ENCODE peak calls at places on chromosomes 16 and 17, in nine cellular contexts. J, A, D, N, O, L, X, G and M are unnamed samples.

GRCh38 chr17:34314279-34314678 is 5.0 kb upstream of the CCL8 start:
- DNase-seq in D (no peak), L (no peak), G (no peak), J (no peak), A (no peak), X (peak), O (no peak), N (no peak), M (no peak)

GRCh38 chr17:66276328-66276937 is 26.0 kb upstream of the PRKCA start:
- DNase-seq in N (no peak), L (no peak), O (no peak), D (no peak), J (no peak), A (no peak), G (peak), X (no peak), M (no peak)

GRCh38 chr16:13902677-13903076 is 17.3 kb upstream of the ERCC4 start:
- DNase-seq in X (no peak), D (no peak), G (no peak), A (no peak), J (no peak), O (no peak), L (no peak), N (no peak), M (no peak)

GRCh38 chr17:14308965-14309879 is 8.3 kb downstream of the HS3ST3B1 start:
- DNase-seq in J (peak), A (no peak), L (peak), N (peak), X (no peak), D (peak), O (peak), G (peak), M (peak)

GRCh38 chr16:77780378-77780837 is 8.0 kb upstream of the VAT1L start:
- DNase-seq in G (peak), A (no peak), L (no peak), D (no peak), O (no peak), J (no peak), X (no peak), N (no peak), M (no peak)

GRCh38 chr17:71396711-71397110 is 724.1 kb upstream of the SOX9 start:
- DNase-seq in A (no peak), L (no peak), G (no peak), O (no peak), D (no peak), J (no peak), X (no peak), N (no peak), M (no peak)

GRCh38 chr17:52181842-52182241 is 23.3 kb upstream of the CA10 start:
- DNase-seq in L (no peak), X (no peak), O (no peak), A (no peak), G (no peak), N (no peak), D (no peak), J (no peak), M (no peak)

GRCh38 chr17:65109990-65110680 is 27.0 kb upstream of the RGS9 start:
- DNase-seq in N (no peak), X (no peak), A (no peak), J (no peak), G (no peak), L (no peak), D (no peak), O (no peak), M (no peak)

GRCh38 chr17:2055494-2056220 is 754 bp downstream of the HIC1 start:
- DNase-seq in O (no peak), L (no peak), X (no peak), J (no peak), N (no peak), A (no peak), G (no peak), D (no peak), M (no peak)

GRCh38 chr17:68296217-68297140 is 5.2 kb downstream of the ARSG start:
- DNase-seq in J (peak), X (no peak), L (peak), N (peak), O (no peak), A (no peak), D (no peak), G (no peak), M (peak)

GRCh38 chr17:44645341-44645740 is 10.9 kb upstream of the MEIOC start:
- DNase-seq in N (no peak), J (no peak), X (no peak), D (peak), L (no peak), O (no peak), A (no peak), G (no peak), M (no peak)

GRCh38 chr16:54143934-54144333 is 142.7 kb downstream of the IRX3 start:
- DNase-seq in N (no peak), L (no peak), O (no peak), X (no peak), G (no peak), J (no peak), D (no peak), A (no peak), M (no peak)

GRCh38 chr17:82358467-82359350 is at the start of gene TEX19:
- DNase-seq in G (no peak), L (no peak), J (no peak), O (no peak), N (no peak), A (no peak), D (no peak), X (no peak), M (no peak)

GRCh38 chr17:42561908-42562844 is at the start of gene COASY:
- DNase-seq in D (peak), X (peak), J (peak), N (peak), A (peak), O (peak), G (peak), L (peak), M (peak)
- TF ChIP-seq POLR2A in D (peak), X (peak), J (peak), N (peak), A (no peak), O (no peak), G (peak), L (no peak), M (peak)

GRCh38 chr17:8979715-8980114 is 14.2 kb upstream of the PIK3R5 start:
- DNase-seq in J (no peak), L (no peak), N (no peak), O (no peak), A (no peak), X (no peak), D (no peak), G (no peak), M (no peak)

GRCh38 chr17:8986295-8986694 is 20.8 kb upstream of the PIK3R5 start:
- DNase-seq in J (no peak), X (no peak), A (no peak), O (no peak), L (no peak), N (no peak), G (no peak), D (no peak), M (no peak)

GRCh38 chr17:8988263-8988662 is 22.8 kb upstream of the PIK3R5 start:
- DNase-seq in N (no peak), O (no peak), X (no peak), A (no peak), D (no peak), L (no peak), G (no peak), J (no peak), M (no peak)

GRCh38 chr17:8981443-8981842 is 15.9 kb upstream of the PIK3R5 start:
- DNase-seq in X (no peak), A (no peak), G (no peak), N (no peak), L (no peak), D (no peak), O (no peak), J (no peak), M (no peak)

GRCh38 chr17:8985054-8985701 is 19.7 kb upstream of the PIK3R5 start:
- DNase-seq in D (no peak), J (no peak), L (no peak), O (no peak), G (no peak), N (no peak), X (peak), A (no peak), M (no peak)
- H3K4me3 ChIP-seq in D (no peak), J (no peak), L (no peak), O (no peak), G (no peak), N (no peak), X (no peak), A (no peak), M (no peak)

DNA sequence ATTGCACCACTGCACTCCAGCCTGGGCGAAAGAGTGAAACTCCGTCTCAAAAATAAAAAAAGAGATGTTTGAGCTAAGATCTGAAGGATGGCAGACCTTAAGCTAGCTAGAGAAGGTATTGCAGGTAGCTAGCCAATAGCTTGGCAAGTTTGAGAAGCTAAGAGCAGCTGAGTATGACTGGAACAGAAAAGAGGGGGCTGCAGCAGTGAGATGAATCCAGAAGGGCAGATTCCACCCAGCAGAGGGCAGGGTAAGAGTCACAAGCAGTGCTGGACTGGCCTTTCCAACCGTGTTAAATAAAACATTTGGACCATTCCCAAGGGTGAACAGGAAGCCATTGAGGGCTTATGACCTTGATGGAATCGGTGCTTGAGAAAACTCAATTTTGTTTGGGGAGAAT is 5.7 kb upstream of the PHAF1 start:
- DNase-seq in G (peak), A (no peak), D (peak), L (no peak), O (no peak), J (no peak), X (no peak), N (no peak), M (no peak)
- TF ChIP-seq POLR2AphosphoS5 in G (peak), A (no peak), D (no peak), L (no peak), O (no peak), J (no peak), X (no peak), N (no peak), M (no peak)

GRCh38 chr17:7614422-7615264 is at the start of gene FXR2:
- DNase-seq in N (peak), A (peak), J (peak), O (peak), D (peak), G (peak), X (peak), L (peak), M (peak)

GRCh38 chr17:7612294-7612640 is 2.4 kb downstream of the FXR2 start:
- DNase-seq in O (no peak), L (no peak), D (no peak), N (no peak), A (no peak), J (no peak), G (no peak), X (no peak), M (no peak)

GRCh38 chr17:7618608-7619007 is 3.9 kb upstream of the FXR2 start:
- DNase-seq in A (no peak), D (no peak), J (no peak), L (no peak), N (peak), X (no peak), O (no peak), G (no peak), M (no peak)

GRCh38 chr17:7613769-7614421 is 802 bp downstream of the FXR2 start:
- DNase-seq in L (no peak), D (no peak), X (no peak), O (no peak), N (no peak), A (no peak), G (no peak), J (no peak), M (no peak)

GRCh38 chr17:7615265-7615747 is 609 bp upstream of the FXR2 start:
- DNase-seq in D (no peak), G (no peak), N (no peak), A (no peak), O (no peak), J (no peak), L (no peak), X (no peak), M (no peak)
- TF ChIP-seq POLR2A in D (no peak), G (peak), N (no peak), A (no peak), O (no peak), J (no peak), L (no peak), X (no peak), M (no peak)

GRCh38 chr17:75876938-75877751 is 1.2 kb downstream of the TRIM47 start:
- DNase-seq in L (peak), J (peak), D (peak), N (peak), O (peak), G (peak), X (peak), A (no peak), M (peak)

GRCh38 chr17:75876190-75876937 is 2.0 kb downstream of the TRIM47 start:
- DNase-seq in A (no peak), X (no peak), L (peak), D (peak), G (peak), O (no peak), N (peak), J (no peak), M (no peak)

GRCh38 chr17:75874323-75875181 is 3.8 kb downstream of the TRIM47 start:
- DNase-seq in L (no peak), N (no peak), X (no peak), G (no peak), D (no peak), J (no peak), A (no peak), O (no peak), M (no peak)

GRCh38 chr17:75875182-75875939 is 3.0 kb downstream of the TRIM47 start:
- DNase-seq in N (no peak), J (peak), L (peak), O (no peak), D (no peak), X (no peak), G (no peak), A (no peak), M (no peak)

DNA sequence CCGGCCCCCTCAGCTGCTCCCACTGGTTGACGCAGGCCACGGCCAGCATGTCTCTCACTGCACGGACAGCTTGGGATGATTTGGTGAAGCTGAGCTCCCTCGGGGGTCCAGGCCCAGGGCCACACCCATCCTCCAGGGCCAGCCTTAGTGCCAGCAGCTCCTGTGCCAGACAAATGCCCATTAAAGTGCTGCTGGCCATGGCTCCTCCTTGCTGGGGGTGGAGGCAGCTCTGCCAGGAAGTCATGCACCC is 2.5 kb downstream of the TRIM47 start:
- DNase-seq in N (no peak), A (no peak), L (no peak), J (peak), G (no peak), X (no peak), D (no peak), O (no peak), M (peak)
- H3K4me3 ChIP-seq in N (peak), A (no peak), L (peak), J (peak), G (peak), X (peak), D (no peak), O (peak), M (peak)

GRCh38 chr16:59369523-59369922 is 635.4 kb upstream of the GOT2 start:
- DNase-seq in O (no peak), G (no peak), L (no peak), A (no peak), X (no peak), N (no peak), J (no peak), D (no peak), M (no peak)
- TF ChIP-seq POLR2AphosphoS5 in O (no peak), G (no peak), L (no peak), A (no peak), X (no peak), N (no peak), J (no peak), D (no peak), M (no peak)

DNA sequence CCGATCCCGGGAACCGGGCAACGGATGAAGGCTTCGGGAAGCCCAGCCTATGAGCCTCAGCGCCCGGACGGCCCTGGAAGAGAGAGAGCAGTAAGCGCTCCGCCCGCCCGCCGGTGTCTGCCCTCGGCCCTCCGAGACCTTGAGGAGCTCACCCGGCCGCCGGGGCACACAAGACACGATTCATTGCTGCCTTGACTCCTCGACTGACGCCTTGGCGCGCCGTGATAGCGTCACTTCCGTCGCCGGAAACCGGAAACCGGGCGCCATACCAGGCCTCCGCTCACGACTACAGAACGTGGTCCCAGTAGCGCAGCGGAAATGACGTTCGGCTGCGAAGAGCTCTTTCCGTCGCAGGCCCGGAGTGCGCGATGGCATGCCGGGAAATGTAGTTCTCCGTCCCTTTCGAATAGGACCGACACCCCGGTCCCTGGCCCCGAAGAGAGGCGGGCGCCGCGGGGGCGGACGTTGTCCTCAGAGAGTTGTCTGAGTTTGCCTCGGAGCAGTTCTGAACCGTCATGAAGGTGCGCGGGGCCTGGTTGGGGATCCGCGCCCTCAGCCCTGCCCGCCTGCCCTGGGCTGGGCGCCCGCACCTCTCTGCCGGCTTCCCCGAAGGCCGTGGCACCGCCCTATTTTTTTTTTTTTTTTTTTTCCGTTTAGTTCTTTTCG is at the start of gene UQCC4:
- DNase-seq in O (peak), L (peak), G (peak), J (peak), D (peak), N (peak), A (peak), X (peak), M (peak)
- TF ChIP-seq POLR2A in O (peak), L (no peak), G (peak), J (peak), D (peak), N (peak), A (peak), X (peak), M (no peak)

GRCh38 chr17:59001158-59001814 is 105.4 kb downstream of the TRIM37 start:
- DNase-seq in O (no peak), J (peak), X (no peak), G (no peak), N (peak), D (no peak), A (peak), L (peak), M (no peak)
- H3K4me3 ChIP-seq in O (peak), J (no peak), X (no peak), G (no peak), N (peak), D (no peak), A (peak), L (no peak), M (peak)